ENCODE peak calls at places on chromosomes 1 and 21, in four cellular contexts. K is ovary, B is testis, A is uterus. X is an unnamed sample. For H3K27me3, the result is how much of the 10 kb centered on the place peaks cover.

GRCh38 chr1:225933072-225933471 is 7.9 kb downstream of the LEFTY2 start:
- DNase-seq in B (no peak), K (no peak), A (no peak), X (no peak)

GRCh38 chr1:233183226-233184020 is 112.1 kb downstream of the PCNX2 start:
- DNase-seq in A (no peak), B (no peak), K (no peak), X (no peak)

GRCh38 chr1:203507227-203507626 is 13.3 kb downstream of the OPTC start:
- DNase-seq in B (no peak), K (peak), A (peak), X (no peak)

GRCh38 chr1:245079021-245079609 is 75.7 kb upstream of the KIF26B start:
- DNase-seq in B (no peak), K (no peak), A (no peak), X (no peak)

GRCh38 chr1:230758705-230759354 is 11.6 kb downstream of the CAPN9 start:
- DNase-seq in A (no peak), B (no peak), K (no peak), X (no peak)

GRCh38 chr1:15220825-15221431 is 26.1 kb upstream of the FHAD1 start:
- DNase-seq in A (no peak), B (no peak), K (peak), X (no peak)

GRCh38 chr21:37605006-37605405 is 238.4 kb downstream of the DYRK1A start:
- DNase-seq in A (no peak), K (no peak), B (no peak), X (no peak)

GRCh38 chr1:77687519-77687906 is 5.1 kb upstream of the ZZZ3 start:
- DNase-seq in K (peak), A (no peak), B (no peak), X (no peak)

GRCh38 chr1:208157769-208158168 is 86.4 kb downstream of the PLXNA2 start:
- DNase-seq in A (no peak), B (peak), K (no peak), X (no peak)

GRCh38 chr1:54800899-54801759 is at the start of gene TTC22:
- DNase-seq in A (peak), K (peak), B (no peak), X (peak)

GRCh38 chr1:28172690-28173150 is 3.8 kb downstream of the PTAFR start:
- DNase-seq in A (no peak), B (peak), K (no peak), X (no peak)

GRCh38 chr1:85135456-85135798 is 65.4 kb downstream of the SYDE2 start:
- DNase-seq in A (no peak), B (no peak), K (no peak), X (no peak)

GRCh38 chr21:16563795-16564194 is 834.0 kb downstream of the USP25 start:
- DNase-seq in K (no peak), B (no peak), A (no peak), X (no peak)

GRCh38 chr1:192284927-192285326 is 31.9 kb upstream of the RGS21 start:
- DNase-seq in A (no peak), B (no peak), K (no peak), X (no peak)

GRCh38 chr1:202126426-202126825 is 3.7 kb downstream of the GPR37L1 start:
- DNase-seq in A (no peak), K (no peak), B (no peak), X (no peak)

GRCh38 chr1:184569106-184569505 is 182.3 kb downstream of the C1orf21 start:
- DNase-seq in B (no peak), K (no peak), A (no peak), X (no peak)

GRCh38 chr21:31909772-31910470 is 37.1 kb downstream of the HUNK start:
- DNase-seq in K (no peak), B (no peak), A (no peak), X (no peak)

GRCh38 chr1:53502641-53503432 is 43.6 kb downstream of the DMRTB1 start:
- DNase-seq in B (no peak), A (no peak), K (no peak), X (no peak)

GRCh38 chr1:201020040-201020591 is 3.4 kb downstream of the KIF21B start:
- DNase-seq in K (no peak), B (no peak), A (no peak), X (no peak)

GRCh38 chr21:32306021-32306780 is 7.5 kb downstream of the MRAP start:
- DNase-seq in B (no peak), K (no peak), A (no peak), X (no peak)

GRCh38 chr1:17224434-17224833 is 19.5 kb downstream of the PADI1 start:
- DNase-seq in K (no peak), B (no peak), A (no peak), X (no peak)

GRCh38 chr1:59367269-59368006 is 70.5 kb downstream of the FGGY start:
- DNase-seq in K (peak), A (peak), B (peak), X (no peak)

GRCh38 chr1:211738709-211739301 is 63.4 kb upstream of the NEK2 start:
- DNase-seq in A (no peak), K (no peak), B (no peak), X (no peak)

GRCh38 chr1:43766086-43766784 is 58.9 kb downstream of the ST3GAL3 start:
- DNase-seq in B (no peak), K (no peak), A (no peak), X (no peak)

GRCh38 chr1:43763497-43763973 is 56.2 kb downstream of the ST3GAL3 start:
- DNase-seq in A (peak), K (peak), B (peak), X (peak)

GRCh38 chr1:43757343-43758053 is 50.2 kb downstream of the ST3GAL3 start:
- DNase-seq in K (no peak), A (no peak), B (no peak), X (peak)

GRCh38 chr1:43764581-43764980 is 57.2 kb downstream of the ST3GAL3 start:
- DNase-seq in B (no peak), K (no peak), A (no peak), X (no peak)

GRCh38 chr1:43760745-43761343 is 53.5 kb downstream of the ST3GAL3 start:
- DNase-seq in K (no peak), B (no peak), A (no peak), X (no peak)
- H3K27me3 ChIP-seq in K (under half), B (under half), A (under half), X (under half)

GRCh38 chr1:46718727-46719622 is at the start of gene EFCAB14:
- DNase-seq in K (peak), A (peak), B (peak), X (peak)
- TF ChIP-seq POLR2A in K (peak), A (peak), B (no peak), X (peak)

GRCh38 chr1:2321258-2321657 is 70.1 kb downstream of the MORN1 start:
- DNase-seq in A (no peak), B (no peak), K (peak), X (no peak)

GRCh38 chr1:2320760-2321159 is 70.6 kb downstream of the MORN1 start:
- DNase-seq in K (no peak), B (no peak), A (no peak), X (no peak)

GRCh38 chr1:2322593-2323295 is 68.6 kb downstream of the MORN1 start:
- DNase-seq in B (no peak), A (peak), K (peak), X (no peak)

GRCh38 chr1:2323575-2323974 is 67.8 kb downstream of the MORN1 start:
- DNase-seq in K (no peak), A (no peak), B (no peak), X (no peak)

DNA sequence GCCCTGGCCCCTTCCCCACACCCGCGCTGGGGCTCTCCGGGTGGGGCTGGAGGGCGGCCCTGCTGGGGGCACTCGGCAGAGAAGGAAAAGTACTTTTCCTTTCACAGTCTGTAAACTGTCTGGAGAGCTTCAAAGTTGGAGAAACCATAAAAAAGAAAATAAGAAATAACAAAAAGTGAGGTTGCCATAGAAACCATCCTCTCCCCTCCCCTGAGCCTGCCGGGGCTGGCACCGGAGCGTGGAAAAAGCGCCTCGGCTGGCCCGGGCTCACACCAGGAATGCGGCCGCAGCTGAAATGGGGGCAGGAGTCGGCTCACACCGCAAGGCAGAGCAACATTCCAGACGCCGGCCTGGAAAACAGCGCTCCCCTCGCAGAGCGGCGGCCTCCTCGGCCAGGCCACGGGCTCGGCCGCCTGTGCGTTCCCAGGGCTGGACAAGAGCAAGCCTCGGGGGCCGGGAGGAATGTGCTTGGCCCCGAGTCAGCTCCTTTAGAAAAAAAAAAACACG is 69.2 kb downstream of the MORN1 start:
- DNase-seq in K (peak), B (peak), A (peak), X (no peak)
- H3K27me3 ChIP-seq in K (under half), B (under half), A (under half), X (under half)

DNA sequence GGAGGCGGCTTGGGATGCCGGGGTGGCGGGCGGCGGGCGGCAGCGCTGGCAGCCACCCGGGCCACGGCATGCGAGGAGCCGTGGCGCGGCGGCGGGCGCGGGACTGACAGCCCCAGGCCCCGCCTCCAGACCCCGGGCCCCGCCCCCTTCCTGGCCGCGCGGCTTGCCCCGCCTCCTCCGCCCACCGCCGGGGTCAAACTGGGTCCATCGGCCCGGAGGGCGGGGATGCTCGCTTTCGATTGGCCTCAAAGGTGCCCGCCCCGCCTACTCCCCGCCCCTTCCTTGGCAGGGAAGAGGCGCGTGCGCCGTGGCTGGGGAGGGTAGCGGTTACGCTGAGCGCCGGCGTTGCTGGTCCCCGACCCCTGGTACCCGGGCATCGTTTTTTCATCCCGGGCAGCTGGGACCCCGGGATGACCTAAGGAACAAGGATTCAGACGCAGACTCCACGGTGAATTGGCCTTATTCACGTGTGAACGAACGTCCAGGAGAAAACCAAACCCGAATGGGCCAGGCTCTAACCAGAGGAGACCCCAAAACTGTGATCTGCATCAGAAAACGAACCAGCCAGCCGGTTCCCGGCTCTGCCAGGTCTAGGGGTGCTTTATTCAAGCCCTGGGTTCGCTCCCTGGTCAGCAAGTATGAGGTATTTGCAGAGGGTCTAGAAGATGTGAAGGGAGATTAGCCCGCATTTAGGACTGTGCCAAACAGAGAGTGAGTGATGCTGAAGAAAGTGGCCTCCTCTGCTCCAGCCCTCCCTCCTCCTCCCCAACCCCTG is 117.2 kb upstream of the GUCA2B start:
- DNase-seq in A (peak), K (peak), B (peak), X (peak)
- TF ChIP-seq POLR2A in A (peak), K (no peak), B (no peak), X (peak)

GRCh38 chr1:90716243-90716551 is 905 bp downstream of the BARHL2 start:
- DNase-seq in B (no peak), A (no peak), K (no peak), X (no peak)
- H3K27me3 ChIP-seq in B (under half), A (half or more), K (under half), X (half or more)

GRCh38 chr1:3650248-3651010 is 526 bp upstream of the WRAP73 start:
- DNase-seq in B (no peak), K (no peak), A (no peak), X (no peak)

GRCh38 chr1:3653286-3653618 is 936 bp downstream of the TP73 start:
- DNase-seq in B (no peak), K (no peak), A (no peak), X (no peak)

GRCh38 chr1:3652538-3653285 is 396 bp downstream of the TP73 start:
- DNase-seq in A (no peak), K (no peak), B (no peak), X (no peak)

GRCh38 chr1:3651011-3651938 is 1.0 kb upstream of the TP73 start:
- DNase-seq in A (no peak), K (no peak), B (no peak), X (no peak)

DNA sequence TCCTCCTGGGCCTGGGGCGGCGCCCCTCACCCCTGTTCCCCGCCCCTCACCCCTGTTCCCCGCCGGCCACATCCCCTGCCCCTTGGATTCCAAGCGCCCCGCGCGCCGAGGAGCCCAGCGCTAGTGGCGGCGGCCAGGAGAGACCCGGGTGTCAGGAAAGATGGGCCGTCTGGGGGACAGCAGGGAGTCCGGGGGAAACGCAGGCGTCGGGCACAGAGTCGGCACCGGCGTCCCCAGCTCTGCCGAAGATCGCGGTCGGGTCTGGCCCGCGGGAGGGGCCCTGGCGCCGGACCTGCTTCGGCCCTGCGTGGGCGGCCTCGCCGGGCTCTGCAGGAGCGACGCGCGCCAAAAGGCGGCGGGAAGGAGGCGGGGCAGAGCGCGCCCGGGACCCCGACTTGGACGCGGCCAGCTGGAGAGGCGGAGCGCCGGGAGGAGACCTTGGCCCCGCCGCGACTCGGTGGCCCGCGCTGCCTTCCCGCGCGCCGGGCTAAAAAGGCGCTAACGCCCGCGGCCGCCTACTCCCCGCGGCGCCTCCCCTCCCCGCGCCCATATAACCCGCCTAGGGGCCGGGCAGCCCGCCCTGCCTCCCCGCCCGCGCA is at the start of gene TP73:
- DNase-seq in K (peak), B (no peak), A (no peak), X (no peak)
- TF ChIP-seq POLR2A in K (no peak), B (no peak), A (no peak), X (no peak)

GRCh38 chr1:76070538-76070937 is 4.0 kb upstream of the ST6GALNAC3 start:
- DNase-seq in K (no peak), B (no peak), A (no peak), X (no peak)
- H3K27me3 ChIP-seq in K (under half), B (under half), A (under half), X (under half)

DNA sequence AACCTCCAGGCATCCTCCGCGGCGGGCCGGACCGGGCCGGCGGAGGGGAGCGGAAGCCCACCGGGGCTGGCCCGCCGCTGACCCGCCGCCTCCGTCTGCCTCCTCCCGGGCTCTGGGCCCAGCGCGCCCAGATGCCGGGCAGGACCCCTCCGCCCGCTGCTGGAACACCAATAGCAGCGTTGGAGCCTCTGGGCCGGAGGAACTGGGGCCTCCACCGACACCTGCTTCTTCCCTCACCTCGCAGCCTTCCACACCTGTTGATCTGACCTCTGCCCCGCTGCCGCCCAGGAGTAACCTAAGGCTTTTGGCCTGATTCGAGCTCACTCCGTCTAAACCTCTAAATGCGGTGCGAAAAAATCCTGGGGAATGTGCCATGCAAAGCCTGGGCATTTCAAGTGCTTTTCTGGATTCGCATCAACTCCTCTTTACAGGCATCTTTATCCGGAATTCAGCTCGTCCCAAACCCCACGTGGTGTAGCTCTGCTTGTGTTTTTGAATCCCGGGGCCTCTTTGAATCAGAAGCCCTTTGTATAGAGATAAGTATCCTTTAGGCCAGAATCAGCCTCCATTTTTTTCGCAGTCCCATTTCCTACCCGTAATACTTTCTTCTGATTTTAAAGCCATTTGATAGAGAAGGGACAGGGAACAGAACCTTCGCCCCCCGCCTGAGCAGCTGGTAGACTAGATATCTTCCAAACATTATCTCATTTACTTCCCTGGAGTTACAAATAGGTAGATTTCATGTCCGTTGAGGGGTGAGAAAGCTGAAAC is 680 bp upstream of the CNN3 start:
- DNase-seq in A (no peak), K (no peak), B (peak), X (peak)
- TF ChIP-seq POLR2A in A (no peak), K (no peak), B (no peak), X (no peak)

GRCh38 chr1:11648732-11649158 is 5.5 kb downstream of the FBXO2 start:
- DNase-seq in A (no peak), K (no peak), B (peak), X (no peak)
- H3K27me3 ChIP-seq in A (under half), K (under half), B (under half), X (under half)

X was measured in prostate gland.